ENCODE peak calls at places on chromosomes 3 and 15, in nine cellular contexts. R, Z, X, E, B, O, Q, A and F are unnamed samples.

GRCh38 chr3:113377158-113377557 is 64.1 kb downstream of the CFAP44 start:
- ATAC-seq in Q (peak), A (no peak), B (no peak), R (peak), E (no peak), O (no peak), Z (no peak), X (no peak), F (no peak)

GRCh38 chr3:50472958-50473357 is 30.5 kb downstream of the CACNA2D2 start:
- ATAC-seq in X (no peak), E (no peak), O (no peak), Z (no peak), A (peak), R (no peak), B (no peak), Q (no peak), F (no peak)

GRCh38 chr3:99544819-99545281 is 93.5 kb upstream of the COL8A1 start:
- ATAC-seq in R (no peak), B (peak), O (no peak), E (peak), Q (peak), A (no peak), Z (peak), X (peak), F (peak)

GRCh38 chr3:72844436-72844999 is 3.7 kb downstream of the SHQ1 start:
- ATAC-seq in O (no peak), X (no peak), E (no peak), R (no peak), Z (no peak), Q (no peak), B (no peak), A (peak), F (no peak)

GRCh38 chr3:46214751-46215352 is 6.7 kb upstream of the CCR1 start:
- ATAC-seq in O (peak), Q (no peak), B (peak), E (no peak), R (peak), X (no peak), Z (peak), A (no peak), F (no peak)

GRCh38 chr3:71281173-71281738 is 302.3 kb downstream of the FOXP1 start:
- ATAC-seq in E (no peak), R (no peak), X (no peak), Z (peak), Q (no peak), A (no peak), O (no peak), B (no peak), F (no peak)

GRCh38 chr3:14810070-14810732 is 8.6 kb upstream of the FGD5 start:
- ATAC-seq in Q (peak), R (no peak), O (no peak), Z (peak), A (no peak), B (peak), E (peak), X (no peak), F (peak)

GRCh38 chr3:143604849-143605660 is 243.2 kb downstream of the SLC9A9 start:
- ATAC-seq in R (no peak), X (no peak), Q (peak), B (no peak), A (no peak), O (no peak), Z (no peak), E (no peak), F (no peak)

GRCh38 chr15:45276851-45277250 is 24.8 kb downstream of the SLC28A2 start:
- ATAC-seq in Q (peak), A (no peak), Z (no peak), O (peak), E (no peak), R (no peak), B (no peak), X (no peak), F (no peak)

GRCh38 chr15:70493787-70494514 is 269.4 kb downstream of the UACA start:
- ATAC-seq in Q (no peak), A (no peak), O (no peak), X (no peak), R (no peak), Z (no peak), B (no peak), E (no peak), F (no peak)

GRCh38 chr15:30922469-30923311 is 19.0 kb downstream of the FAN1 start:
- ATAC-seq in B (no peak), E (peak), Z (no peak), Q (peak), R (no peak), O (peak), X (no peak), A (no peak), F (peak)

GRCh38 chr15:63819645-63820044 is 14.1 kb downstream of the HERC1 start:
- ATAC-seq in X (no peak), Z (no peak), R (no peak), A (no peak), Q (no peak), E (no peak), B (no peak), O (no peak), F (no peak)

GRCh38 chr15:98686983-98687382 is 38.6 kb downstream of the IGF1R start:
- ATAC-seq in B (no peak), E (no peak), Q (peak), X (no peak), Z (no peak), R (peak), O (no peak), A (no peak), F (no peak)

GRCh38 chr3:40258064-40258463 is 51.4 kb upstream of the EIF1B start:
- ATAC-seq in Q (no peak), O (no peak), Z (no peak), E (no peak), A (no peak), X (no peak), R (no peak), B (no peak), F (no peak)

GRCh38 chr3:74302959-74303358 is 311.5 kb downstream of the CNTN3 start:
- ATAC-seq in E (no peak), A (no peak), B (no peak), X (no peak), Q (peak), R (no peak), O (no peak), Z (no peak), F (no peak)

GRCh38 chr3:182979719-182980191 is 583 bp downstream of the DCUN1D1 start:
- ATAC-seq in A (no peak), X (peak), Z (peak), E (peak), O (peak), B (peak), Q (peak), R (peak), F (peak)

GRCh38 chr3:46369675-46370132 is 1.0 kb upstream of the CCR5 start:
- ATAC-seq in Q (no peak), E (no peak), B (no peak), X (no peak), A (peak), O (no peak), Z (no peak), R (no peak), F (no peak)

GRCh38 chr3:46660003-46660402 is 33.5 kb downstream of the ALS2CL start:
- ATAC-seq in B (no peak), O (peak), R (no peak), A (no peak), Z (no peak), E (no peak), Q (peak), X (no peak), F (no peak)

GRCh38 chr3:377158-377561 is 180.6 kb downstream of the CHL1 start:
- ATAC-seq in O (peak), X (no peak), A (no peak), Z (peak), R (peak), B (no peak), Q (no peak), E (peak), F (no peak)
- TF ChIP-seq CTCF in O (peak), X (no peak), A (peak), Z (peak), R (peak), B (peak), Q (no peak), E (peak), F (no peak)

DNA sequence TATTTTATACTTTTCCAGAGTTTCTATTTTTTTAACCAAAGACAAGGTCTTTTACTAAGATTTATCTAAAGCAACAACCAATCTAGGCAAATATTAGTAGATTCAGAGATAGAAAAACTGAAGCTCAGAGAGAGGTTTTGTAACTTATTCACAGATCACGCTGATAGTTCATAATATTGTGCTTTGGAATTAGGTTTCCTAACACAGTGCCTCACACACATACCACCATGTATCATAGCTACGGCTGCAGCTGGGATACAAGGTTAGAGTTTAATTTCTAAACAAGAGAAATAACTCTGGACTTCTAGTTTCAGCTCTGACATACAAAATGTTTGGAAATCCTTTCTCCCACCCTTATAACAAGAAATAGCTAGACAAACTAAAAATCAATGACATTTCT is 565.7 kb downstream of the PYDC2 start:
- ATAC-seq in E (no peak), Q (no peak), O (no peak), X (no peak), A (no peak), B (no peak), Z (no peak), R (no peak), F (no peak)
- TF ChIP-seq CTCF in E (no peak), Q (no peak), O (no peak), X (no peak), A (no peak), B (no peak), Z (no peak), R (no peak), F (no peak)

GRCh38 chr3:109729111-109729510 is 391.8 kb upstream of the DPPA4 start:
- ATAC-seq in A (no peak), Z (no peak), B (no peak), Q (peak), R (no peak), X (no peak), O (peak), E (no peak), F (no peak)

DNA sequence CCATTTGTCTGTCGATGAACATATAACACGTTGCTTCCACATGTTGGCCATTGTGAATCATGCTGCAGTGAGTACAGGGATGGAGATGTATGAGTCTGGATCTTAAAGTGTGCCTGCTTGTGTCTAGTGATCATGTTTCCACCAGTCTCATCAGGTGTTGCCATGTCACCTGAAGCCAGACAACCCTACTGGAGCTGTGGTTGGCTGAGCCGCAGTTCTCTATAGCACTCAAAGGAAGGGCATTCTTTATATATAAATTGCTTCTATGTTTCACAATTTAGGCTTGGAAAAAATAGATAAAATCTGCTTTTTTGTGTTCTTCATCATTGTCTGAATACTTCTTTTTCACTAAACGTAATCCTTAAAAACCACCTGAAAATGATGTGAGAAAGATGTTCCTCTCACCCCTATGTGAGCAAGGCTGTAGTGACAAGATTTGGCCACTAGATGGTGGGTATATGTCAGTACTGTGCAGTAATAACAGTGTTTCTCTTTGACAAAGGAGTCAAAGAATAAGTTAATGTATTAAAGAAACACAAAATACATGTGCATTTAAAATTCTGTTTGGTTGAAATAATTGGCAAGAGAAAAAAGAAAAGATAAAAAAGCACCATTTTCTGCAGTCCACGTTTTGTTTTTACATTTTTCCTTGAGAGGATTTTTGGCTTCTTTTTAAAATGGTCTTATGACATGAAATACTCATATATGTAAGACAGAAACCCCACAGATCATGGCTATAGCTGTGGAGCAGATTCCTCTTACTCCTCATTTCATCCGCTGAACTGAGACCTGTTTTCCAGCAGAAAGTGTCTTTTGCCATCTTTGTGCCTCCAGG is 394.5 kb upstream of the DPPA4 start:
- ATAC-seq in E (no peak), R (peak), A (peak), X (no peak), Q (peak), O (peak), Z (peak), B (peak), F (no peak)
- TF ChIP-seq CTCF in E (peak), R (peak), A (peak), X (peak), Q (peak), O (peak), Z (peak), B (peak), F (peak)

DNA sequence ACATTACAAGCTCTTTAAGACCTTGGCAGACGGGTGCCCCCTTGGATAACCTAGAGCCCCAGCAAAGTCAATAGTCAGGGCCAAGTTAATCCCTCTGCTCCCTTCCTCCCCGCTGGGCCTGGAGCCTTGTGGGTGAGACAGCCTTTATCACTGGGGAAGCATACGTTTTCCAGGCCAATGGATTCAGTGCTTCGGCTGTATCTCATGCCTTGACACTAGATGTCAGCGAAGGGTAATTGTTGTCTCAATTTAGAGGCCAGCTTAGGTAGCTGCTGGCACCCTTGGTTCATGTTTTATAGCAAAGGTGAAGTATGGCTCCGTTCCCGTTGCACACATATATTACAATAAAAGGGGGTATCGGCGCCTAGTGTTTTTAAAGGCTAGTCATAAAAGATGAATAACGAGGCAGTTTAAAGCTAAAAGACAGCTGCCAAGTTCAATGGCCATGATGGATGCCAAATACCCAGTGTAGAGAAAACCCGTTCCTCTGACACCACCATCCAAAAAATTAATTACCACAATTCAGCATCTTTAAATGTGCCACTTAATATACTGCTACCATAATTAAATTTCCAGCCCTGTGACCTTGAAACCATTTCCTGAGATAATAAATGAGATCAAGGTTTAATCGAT is 52.3 kb upstream of the BNIP2 start:
- ATAC-seq in B (no peak), Z (no peak), O (peak), E (peak), Q (peak), X (no peak), R (peak), A (no peak), F (no peak)
- TF ChIP-seq CTCF in B (no peak), Z (no peak), O (peak), E (peak), Q (no peak), X (no peak), R (peak), A (no peak), F (no peak)

DNA sequence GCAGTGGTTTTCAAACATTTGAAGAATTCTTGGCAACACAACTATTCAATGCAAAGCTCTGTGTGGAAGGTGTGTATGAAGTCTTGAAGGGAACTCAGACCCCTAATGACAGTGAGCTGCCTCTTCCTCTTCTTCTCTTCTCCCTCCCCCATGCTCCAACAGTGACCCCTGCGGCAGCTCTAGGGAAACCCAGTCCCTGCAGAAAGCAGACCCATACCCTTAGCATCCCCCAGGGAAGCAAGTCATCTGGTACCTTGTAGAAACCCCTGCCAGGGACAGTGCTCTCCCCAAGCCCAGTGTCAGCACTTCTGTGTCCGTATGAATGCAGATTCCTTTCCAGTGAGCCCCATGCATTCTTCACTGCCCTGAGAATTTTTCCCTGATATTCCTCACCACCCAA is 442.3 kb downstream of the EPHB1 start:
- ATAC-seq in A (no peak), Q (no peak), O (no peak), B (no peak), E (no peak), X (no peak), R (peak), Z (no peak), F (no peak)
- TF ChIP-seq CTCF in A (no peak), Q (no peak), O (no peak), B (no peak), E (no peak), X (no peak), R (peak), Z (no peak), F (no peak)